ENCODE peak calls at places on chromosomes 12 and 14, in five cellular contexts. P is GM12891, W is HCT116, K is breast epithelium, J is SK-N-SH. Y is an unnamed sample.

GRCh38 chr14:23421594-23421993 is 13.5 kb upstream of the MYH6 start:
- DNase-seq in J (no peak), P (no peak), W (no peak), K (no peak), Y (no peak)

GRCh38 chr14:98913967-98914620 is 357.9 kb downstream of the BCL11B start:
- DNase-seq in W (no peak), K (no peak), J (no peak), P (no peak), Y (no peak)

GRCh38 chr12:95671265-95671664 is 119.3 kb downstream of the NTN4 start:
- DNase-seq in J (no peak), P (no peak), W (no peak), K (no peak), Y (no peak)

GRCh38 chr14:106268013-106268727 is 741.8 kb downstream of the TMEM121 start:
- DNase-seq in W (no peak), P (no peak), J (peak), K (no peak), Y (no peak)

GRCh38 chr12:2689879-2690278 is 104.9 kb upstream of the FKBP4 start:
- DNase-seq in K (no peak), J (no peak), P (no peak), W (no peak), Y (no peak)

GRCh38 chr12:95605087-95605486 is 53.8 kb upstream of the USP44 start:
- DNase-seq in P (no peak), W (no peak), K (no peak), J (no peak), Y (no peak)

GRCh38 chr12:119940881-119941280 is 48.2 kb upstream of the BICDL1 start:
- DNase-seq in K (no peak), J (no peak), P (no peak), W (peak), Y (no peak)

GRCh38 chr12:62839869-62840268 is 95.1 kb downstream of the PPM1H start:
- DNase-seq in J (no peak), P (no peak), K (no peak), W (no peak), Y (no peak)

DNA sequence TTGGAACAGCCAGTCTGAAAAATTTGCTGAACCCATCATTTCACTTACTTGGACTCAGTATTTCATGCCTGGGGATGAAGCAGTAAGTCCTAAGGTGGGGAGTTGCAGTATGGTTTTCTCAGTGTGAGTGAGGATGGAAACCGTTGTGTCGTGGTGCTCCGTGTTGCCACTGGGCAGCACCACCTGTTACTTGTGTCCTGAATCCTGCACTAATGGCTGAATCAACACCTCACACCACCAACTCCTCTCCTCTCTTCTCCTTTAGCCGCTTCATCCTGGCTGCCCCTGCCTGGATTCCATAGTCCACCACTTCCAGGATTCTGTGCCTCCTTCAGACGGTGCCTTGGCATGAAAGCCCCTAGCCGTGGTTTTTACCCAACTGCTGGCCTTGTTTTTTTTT is 3.0 kb upstream of the EP400 start:
- DNase-seq in J (no peak), W (no peak), P (no peak), K (no peak), Y (no peak)
- TF ChIP-seq POLR2AphosphoS5 in J (no peak), W (no peak), P (no peak), K (no peak), Y (no peak)

GRCh38 chr12:124753230-124753595 is 110.5 kb downstream of the SCARB1 start:
- DNase-seq in P (no peak), K (no peak), J (no peak), W (no peak), Y (no peak)

GRCh38 chr12:124754949-124755800 is 108.5 kb downstream of the SCARB1 start:
- DNase-seq in P (no peak), J (peak), K (peak), W (no peak), Y (peak)

GRCh38 chr12:124752437-124753229 is 111.0 kb downstream of the SCARB1 start:
- DNase-seq in P (no peak), J (no peak), K (no peak), W (no peak), Y (no peak)

GRCh38 chr12:124754491-124754890 is 109.2 kb downstream of the SCARB1 start:
- DNase-seq in P (no peak), W (no peak), J (no peak), K (no peak), Y (no peak)

GRCh38 chr12:124753993-124754392 is 109.7 kb downstream of the SCARB1 start:
- DNase-seq in W (no peak), P (no peak), J (no peak), K (no peak), Y (no peak)
- TF ChIP-seq POLR2AphosphoS5 in W (no peak), P (no peak), J (no peak), K (no peak), Y (no peak)

GRCh38 chr12:94205738-94206310 is 57.4 kb downstream of the PLXNC1 start:
- DNase-seq in J (no peak), W (no peak), K (no peak), P (no peak), Y (no peak)
- TF ChIP-seq POLR2AphosphoS5 in J (no peak), W (no peak), K (no peak), P (no peak), Y (no peak)

GRCh38 chr12:72434989-72435388 is 162.8 kb downstream of the TRHDE start:
- DNase-seq in P (no peak), J (no peak), W (no peak), K (no peak), Y (no peak)
- TF ChIP-seq POLR2AphosphoS5 in P (no peak), J (no peak), W (no peak), K (no peak), Y (no peak)

DNA sequence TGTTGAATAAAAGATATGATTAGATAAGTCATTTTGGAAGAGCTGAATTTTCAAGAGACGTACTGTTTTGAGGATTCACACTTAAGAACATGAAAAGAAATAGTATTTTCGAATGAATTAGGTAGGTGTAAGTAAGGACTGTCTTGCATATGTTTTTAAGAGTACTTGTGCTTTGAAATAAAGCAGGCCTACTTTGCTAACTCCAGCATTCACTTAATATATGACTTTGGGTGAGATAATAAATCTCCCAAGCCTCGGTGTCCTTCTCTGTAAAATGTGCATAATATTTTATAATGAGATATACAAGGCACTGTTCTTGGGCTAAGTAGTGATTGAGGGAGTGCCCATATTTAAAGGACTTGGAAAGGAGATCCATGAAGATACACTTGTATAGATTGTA is 54.6 kb downstream of the WASHC4 start:
- DNase-seq in K (no peak), P (no peak), J (no peak), W (no peak), Y (no peak)
- TF ChIP-seq POLR2AphosphoS5 in K (no peak), P (no peak), J (no peak), W (no peak), Y (no peak)

GRCh38 chr12:56143225-56143624 is 9.2 kb upstream of the MYL6B start:
- DNase-seq in K (no peak), P (no peak), W (no peak), J (no peak), Y (no peak)

GRCh38 chr12:56142184-56142784 is 10.1 kb upstream of the MYL6B start:
- DNase-seq in K (no peak), P (no peak), J (no peak), W (no peak), Y (no peak)

GRCh38 chr12:56145218-56145617 is 7.2 kb upstream of the MYL6B start:
- DNase-seq in K (no peak), P (no peak), W (no peak), J (no peak), Y (no peak)

GRCh38 chr12:56146492-56147460 is 5.6 kb upstream of the MYL6B start:
- DNase-seq in K (no peak), P (no peak), J (no peak), W (no peak), Y (no peak)

GRCh38 chr12:56143870-56144269 is 8.5 kb upstream of the MYL6B start:
- DNase-seq in W (no peak), P (no peak), J (no peak), K (no peak), Y (no peak)
- TF ChIP-seq POLR2AphosphoS5 in W (no peak), P (no peak), J (no peak), K (no peak), Y (no peak)

GRCh38 chr14:68937790-68938514 is 41.1 kb downstream of the ACTN1 start:
- DNase-seq in W (no peak), P (no peak), K (peak), J (peak), Y (no peak)

GRCh38 chr14:68936980-68937379 is 42.1 kb downstream of the ACTN1 start:
- DNase-seq in P (no peak), W (no peak), K (no peak), J (no peak), Y (no peak)

GRCh38 chr14:68939424-68939892 is 39.6 kb downstream of the ACTN1 start:
- DNase-seq in K (no peak), J (no peak), P (no peak), W (no peak), Y (no peak)

GRCh38 chr14:68939893-68940613 is 39.0 kb downstream of the ACTN1 start:
- DNase-seq in K (peak), W (no peak), J (peak), P (no peak), Y (no peak)

GRCh38 chr14:68938515-68939423 is 40.3 kb downstream of the ACTN1 start:
- DNase-seq in K (no peak), J (peak), P (no peak), W (no peak), Y (no peak)
- TF ChIP-seq POLR2AphosphoS5 in K (no peak), J (no peak), P (no peak), W (no peak), Y (no peak)

DNA sequence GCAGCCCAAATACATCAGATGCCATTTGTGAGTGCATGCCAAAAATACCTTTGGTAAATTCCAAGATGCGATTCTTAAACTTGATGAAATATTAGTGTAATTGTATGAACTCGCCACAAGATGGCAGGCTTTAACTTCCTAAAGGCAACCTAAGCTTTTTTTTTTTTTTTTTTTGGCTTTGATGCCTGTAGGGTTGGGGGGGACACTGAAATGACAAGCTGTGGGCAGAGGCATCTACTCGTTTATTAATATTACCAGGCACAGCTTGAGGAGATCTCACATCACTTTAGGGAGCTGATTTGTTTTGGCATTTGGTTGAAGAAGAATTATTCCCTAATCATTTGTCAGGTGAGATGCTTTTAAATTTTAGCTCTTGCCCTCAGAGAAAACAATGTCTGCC is 126.7 kb upstream of the CCDC196 start:
- DNase-seq in P (peak), W (peak), K (no peak), J (peak), Y (peak)
- TF ChIP-seq POLR2AphosphoS5 in P (no peak), W (no peak), K (no peak), J (no peak), Y (no peak)

DNA sequence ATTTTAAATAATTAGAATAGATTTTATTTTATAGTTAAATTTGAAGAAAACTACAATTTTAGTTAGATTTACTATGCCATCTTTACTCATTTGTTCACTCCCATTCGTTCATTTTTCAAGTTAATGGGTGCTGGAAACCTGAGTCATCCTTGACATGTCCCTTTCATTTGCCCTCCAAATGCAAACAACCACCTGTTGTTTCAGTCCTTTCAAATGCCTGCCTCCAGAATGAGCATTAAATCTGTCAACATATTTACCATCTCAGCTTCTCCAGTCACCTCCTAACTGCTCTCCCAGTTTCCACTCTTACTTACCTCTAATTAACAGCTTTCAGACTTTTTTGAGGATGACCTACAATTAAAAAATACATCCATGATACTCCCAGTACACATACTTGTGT is 375.5 kb downstream of the RAD51B start:
- DNase-seq in K (no peak), W (no peak), P (no peak), J (no peak), Y (no peak)
- TF ChIP-seq POLR2AphosphoS5 in K (no peak), W (no peak), P (no peak), J (no peak), Y (no peak)

Y was measured in SK-N-MC.